ENCODE peak calls at places on chromosome 6, in five cellular contexts. U is fibroblast of mammary gland, I is astrocyte, C is choroid plexus epithelial cell, D is fibroblast of villous mesenchyme. Q is an unnamed sample.

GRCh38 chr6:88839280-88839679 is 124.1 kb downstream of the RNGTT start:
- DNase-seq in C (no peak), I (no peak), D (no peak), U (no peak), Q (no peak)

GRCh38 chr6:7454696-7455095 is 65.1 kb downstream of the RIOK1 start:
- DNase-seq in D (no peak), C (no peak), I (no peak), U (no peak), Q (no peak)

GRCh38 chr6:50007821-50008220 is 14.0 kb downstream of the DEFB110 start:
- DNase-seq in D (peak), I (peak), U (peak), C (no peak), Q (no peak)

GRCh38 chr6:170147832-170148708 is 142.8 kb downstream of the DLL1 start:
- DNase-seq in U (no peak), D (no peak), C (no peak), I (no peak), Q (peak)

GRCh38 chr6:31764239-31764638 is 1.8 kb downstream of the SAPCD1 start:
- DNase-seq in I (no peak), D (no peak), U (no peak), C (no peak), Q (no peak)

GRCh38 chr6:44386929-44387345 is 569 bp upstream of the CDC5L start:
- DNase-seq in U (peak), D (no peak), C (peak), I (peak), Q (peak)

GRCh38 chr6:74284266-74284665 is 588.3 kb downstream of the CD109 start:
- DNase-seq in U (no peak), I (no peak), C (no peak), D (peak), Q (no peak)

GRCh38 chr6:37029249-37029959 is 23.9 kb downstream of the FGD2 start:
- DNase-seq in U (peak), D (peak), I (peak), C (peak), Q (peak)

GRCh38 chr6:129844118-129844891 is 16.8 kb downstream of the TMEM244 start:
- DNase-seq in C (peak), U (peak), D (peak), I (peak), Q (no peak)

GRCh38 chr6:159271257-159271656 is 102.1 kb downstream of the FNDC1 start:
- DNase-seq in D (no peak), U (no peak), C (no peak), I (no peak), Q (no peak)

GRCh38 chr6:149990672-149991402 is 27.1 kb downstream of the ULBP1 start:
- DNase-seq in I (no peak), D (no peak), U (no peak), C (no peak), Q (peak)

GRCh38 chr6:155200012-155200411 is 63.8 kb upstream of the CLDN20 start:
- DNase-seq in D (no peak), C (peak), I (peak), U (no peak), Q (peak)

GRCh38 chr6:155196891-155197290 is 66.9 kb upstream of the CLDN20 start:
- DNase-seq in C (no peak), I (no peak), U (no peak), D (no peak), Q (no peak)

GRCh38 chr6:155194399-155194798 is 69.4 kb upstream of the CLDN20 start:
- DNase-seq in U (no peak), D (no peak), C (no peak), I (no peak), Q (no peak)

GRCh38 chr6:155197947-155198346 is 65.9 kb upstream of the CLDN20 start:
- DNase-seq in D (no peak), U (no peak), I (no peak), C (no peak), Q (no peak)

DNA sequence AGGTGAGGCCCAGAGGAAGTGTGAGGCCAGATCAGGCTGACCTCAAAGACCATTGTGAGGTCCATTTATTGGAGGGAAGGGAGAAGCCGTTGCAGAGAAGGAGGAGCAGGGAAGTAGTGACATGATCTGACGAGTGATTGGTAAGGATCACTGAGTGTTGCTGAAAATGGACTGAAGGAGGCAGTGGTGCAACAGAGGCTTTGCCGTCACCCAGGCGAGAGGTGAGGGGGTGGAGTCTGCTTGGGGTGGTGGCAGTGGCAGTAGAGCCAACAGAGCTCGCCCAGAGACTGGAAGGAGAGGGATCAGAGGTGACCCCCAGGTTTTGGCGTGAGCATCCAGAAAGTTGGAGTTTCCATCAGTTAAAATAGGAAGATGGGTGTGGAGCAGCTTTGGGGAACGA is 67.9 kb upstream of the CLDN20 start:
- DNase-seq in D (no peak), U (no peak), C (no peak), I (no peak), Q (no peak)
- TF ChIP-seq CTCF in D (no peak), U (no peak), C (no peak), I (no peak), Q (no peak)

DNA sequence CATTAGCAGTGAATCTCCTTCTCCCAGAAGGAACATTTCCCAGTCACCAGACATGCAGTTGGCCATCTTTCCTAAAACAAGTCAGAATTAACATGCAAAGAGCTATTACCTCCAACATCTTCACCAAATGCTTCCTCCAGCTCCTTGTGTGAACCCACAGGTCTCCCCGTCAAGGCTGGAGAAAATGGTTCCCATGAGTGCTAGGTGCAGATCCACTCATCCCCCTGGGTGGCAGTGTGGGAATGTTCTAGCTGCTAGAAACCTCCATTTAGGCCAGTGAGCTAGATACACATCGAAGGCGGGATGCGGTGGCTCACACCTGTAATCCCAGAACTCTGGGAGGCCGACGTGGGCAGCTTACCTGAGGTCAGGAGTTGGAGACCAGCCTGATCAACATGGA is 603.9 kb upstream of the SLC35B3 start:
- DNase-seq in C (peak), I (no peak), D (no peak), U (no peak), Q (no peak)
- TF ChIP-seq CTCF in C (no peak), I (no peak), D (no peak), U (no peak), Q (no peak)

DNA sequence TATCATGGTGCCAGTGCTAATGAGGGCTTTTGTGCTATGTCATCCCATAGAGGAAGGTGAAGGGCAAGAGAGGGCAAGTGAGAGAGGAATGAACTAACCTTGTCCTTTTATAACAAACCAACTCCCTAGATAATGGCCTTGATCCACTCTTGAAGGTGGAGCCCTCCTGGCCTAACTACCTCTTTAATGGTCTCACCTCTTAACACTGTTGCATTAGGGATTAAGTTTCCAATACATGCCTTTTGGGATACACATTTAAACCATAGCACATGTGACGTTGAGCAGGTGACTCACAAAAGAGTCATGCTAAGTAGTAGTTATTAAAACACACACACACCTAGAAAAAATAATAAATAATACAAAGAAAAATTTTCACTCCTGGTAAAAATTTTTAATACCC is 36.9 kb downstream of the CCN2 start:
- DNase-seq in C (no peak), U (peak), I (peak), D (no peak), Q (no peak)
- TF ChIP-seq CTCF in C (no peak), U (no peak), I (no peak), D (no peak), Q (no peak)

GRCh38 chr6:157929765-157930319 is 51.8 kb upstream of the SYNJ2 start:
- DNase-seq in U (no peak), D (no peak), I (no peak), C (no peak), Q (no peak)

GRCh38 chr6:157925771-157926170 is 55.9 kb upstream of the SYNJ2 start:
- DNase-seq in D (no peak), I (no peak), U (no peak), C (no peak), Q (no peak)

GRCh38 chr6:157928428-157928827 is 53.2 kb upstream of the SYNJ2 start:
- DNase-seq in C (no peak), U (no peak), D (no peak), I (no peak), Q (no peak)

DNA sequence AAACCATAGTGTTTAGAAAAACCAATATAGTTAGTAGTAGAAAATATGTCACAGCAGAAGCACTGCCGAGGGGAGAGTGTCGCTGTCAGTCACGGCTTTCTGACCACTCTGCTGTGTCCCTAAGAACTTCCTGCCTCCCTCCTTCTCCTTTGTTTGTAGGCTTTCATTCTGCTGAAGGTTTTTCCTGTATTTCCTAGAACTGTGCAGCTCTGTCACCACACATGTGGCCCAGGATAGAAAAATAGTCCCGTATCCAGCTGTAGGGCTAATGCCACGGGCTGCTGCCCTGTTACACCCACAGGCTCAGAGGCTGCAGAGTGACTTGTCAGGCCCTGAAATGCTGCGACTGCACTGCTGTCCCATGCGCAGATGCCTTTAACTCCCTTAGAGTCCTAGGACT is 52.6 kb upstream of the SYNJ2 start:
- DNase-seq in I (no peak), U (no peak), C (no peak), D (no peak), Q (no peak)
- TF ChIP-seq CTCF in I (no peak), U (no peak), C (no peak), D (no peak), Q (no peak)

DNA sequence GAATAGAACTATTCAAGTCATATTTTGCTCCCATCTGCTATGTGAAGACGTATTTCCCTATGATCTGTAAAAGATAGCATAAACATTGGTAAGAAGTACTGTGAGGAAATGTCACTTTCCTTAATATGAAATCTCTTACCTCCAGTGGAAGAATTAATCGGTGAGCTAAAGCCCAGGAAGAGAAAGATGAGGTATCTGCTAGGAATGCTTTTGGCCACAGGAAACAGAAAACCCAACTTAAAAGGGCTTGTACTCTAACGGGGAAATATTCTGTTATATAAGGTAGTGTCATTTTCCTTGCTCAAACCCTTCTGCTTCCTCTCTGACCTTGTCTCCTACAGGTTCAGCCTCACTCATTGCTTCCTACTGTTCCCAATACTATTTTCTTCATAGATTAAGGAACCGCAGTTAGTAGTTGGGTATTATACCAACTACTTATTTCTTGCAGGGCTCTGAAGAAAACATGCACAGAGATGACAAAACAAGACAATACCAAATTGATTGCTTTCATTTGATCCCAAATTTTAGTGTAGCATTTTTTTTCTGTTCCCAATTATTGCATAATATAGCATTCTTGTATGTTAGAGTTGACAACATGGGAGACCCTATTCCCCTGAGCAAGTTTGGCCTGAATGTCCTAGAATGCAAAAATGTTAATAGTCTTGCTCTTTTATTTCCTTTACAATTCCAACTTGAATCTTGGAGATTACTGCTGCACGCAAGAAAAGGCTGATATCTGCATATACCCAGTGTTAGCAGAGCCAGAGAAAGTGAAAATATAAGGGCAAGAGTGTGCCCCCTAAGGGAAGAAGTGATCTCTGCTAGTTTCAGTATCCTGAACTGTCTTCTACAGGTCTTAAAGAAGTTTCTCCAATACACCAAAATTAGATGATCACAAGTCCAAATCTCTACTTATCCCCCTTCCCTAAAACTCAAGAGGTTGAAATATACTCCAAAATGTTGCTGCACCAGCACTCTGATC is 65.3 kb downstream of the AFG1L start:
- DNase-seq in C (peak), U (peak), I (peak), D (no peak), Q (no peak)
- TF ChIP-seq CTCF in C (peak), U (peak), I (no peak), D (peak), Q (no peak)

Q was measured in GM13976.